ENCODE peak calls at places on chromosomes 12 and 14, in four cellular contexts. One of them, this sample, is unnamed.

GRCh38 chr14:91228112-91229004 is 16.1 kb downstream of the GPR68 start:
- DNase-seq in stromal cell of bone marrow: peak
- DNase-seq in HT1080: peak
- DNase-seq in endodermal cell: peak
- DNase-seq in this sample: no peak

GRCh38 chr14:35390577-35391387 is 13.8 kb downstream of the NFKBIA start:
- DNase-seq in endodermal cell: peak
- DNase-seq in HT1080: peak
- DNase-seq in stromal cell of bone marrow: no peak
- DNase-seq in this sample: no peak

GRCh38 chr12:6494351-6494743 is 445 bp downstream of the NCAPD2 start:
- DNase-seq in HT1080: no peak
- DNase-seq in stromal cell of bone marrow: no peak
- DNase-seq in endodermal cell: no peak
- DNase-seq in this sample: no peak

GRCh38 chr14:24351517-24351916 is 11.7 kb upstream of the RIPK3 start:
- DNase-seq in endodermal cell: peak
- DNase-seq in HT1080: no peak
- DNase-seq in stromal cell of bone marrow: peak
- DNase-seq in this sample: no peak

GRCh38 chr14:99175331-99176155 is 96.5 kb downstream of the BCL11B start:
- DNase-seq in HT1080: no peak
- DNase-seq in endodermal cell: peak
- DNase-seq in stromal cell of bone marrow: no peak
- DNase-seq in this sample: no peak

GRCh38 chr14:96037891-96038557 is 1.1 kb upstream of the C14orf132 start:
- DNase-seq in HT1080: peak
- DNase-seq in stromal cell of bone marrow: no peak
- DNase-seq in endodermal cell: peak
- DNase-seq in this sample: no peak

GRCh38 chr12:30126944-30127343 is 343.2 kb upstream of the TMTC1 start:
- DNase-seq in endodermal cell: no peak
- DNase-seq in HT1080: no peak
- DNase-seq in stromal cell of bone marrow: no peak
- DNase-seq in this sample: no peak

GRCh38 chr12:5872745-5873144 is 72.3 kb downstream of the ANO2 start:
- DNase-seq in endodermal cell: peak
- DNase-seq in stromal cell of bone marrow: no peak
- DNase-seq in HT1080: no peak
- DNase-seq in this sample: no peak

GRCh38 chr12:46217686-46218508 is 50.9 kb downstream of the SLC38A1 start:
- DNase-seq in HT1080: no peak
- DNase-seq in endodermal cell: no peak
- DNase-seq in stromal cell of bone marrow: no peak
- DNase-seq in this sample: no peak

GRCh38 chr12:42163913-42164312 is 19.2 kb upstream of the GXYLT1 start:
- DNase-seq in HT1080: no peak
- DNase-seq in stromal cell of bone marrow: no peak
- DNase-seq in endodermal cell: no peak
- DNase-seq in this sample: no peak

GRCh38 chr12:6970096-6970527 is 352 bp downstream of the PHB2 start:
- DNase-seq in stromal cell of bone marrow: no peak
- DNase-seq in endodermal cell: no peak
- DNase-seq in HT1080: no peak
- DNase-seq in this sample: no peak

GRCh38 chr12:93824514-93825500 is 147.6 kb downstream of the CRADD start:
- DNase-seq in stromal cell of bone marrow: no peak
- DNase-seq in endodermal cell: peak
- DNase-seq in HT1080: no peak
- DNase-seq in this sample: no peak

GRCh38 chr12:131555197-131555820 is 155.6 kb upstream of the SFSWAP start:
- DNase-seq in endodermal cell: no peak
- DNase-seq in HT1080: peak
- DNase-seq in stromal cell of bone marrow: no peak
- DNase-seq in this sample: no peak

GRCh38 chr12:100151769-100152168 is 9.1 kb upstream of the BLTP3B start:
- DNase-seq in HT1080: no peak
- DNase-seq in stromal cell of bone marrow: no peak
- DNase-seq in endodermal cell: peak
- DNase-seq in this sample: no peak

GRCh38 chr14:103692159-103692558 is 23.1 kb downstream of the XRCC3 start:
- DNase-seq in stromal cell of bone marrow: no peak
- DNase-seq in HT1080: no peak
- DNase-seq in endodermal cell: no peak
- DNase-seq in this sample: no peak

GRCh38 chr12:75665216-75665615 is 153.8 kb upstream of the KRR1 start:
- DNase-seq in stromal cell of bone marrow: no peak
- DNase-seq in HT1080: no peak
- DNase-seq in endodermal cell: no peak
- DNase-seq in this sample: no peak

GRCh38 chr12:30928356-30929264 is 2.1 kb downstream of the TSPAN11 start:
- DNase-seq in HT1080: no peak
- DNase-seq in stromal cell of bone marrow: no peak
- DNase-seq in endodermal cell: peak
- DNase-seq in this sample: no peak

GRCh38 chr14:93898731-93899130 is 28.4 kb upstream of the FAM181A start:
- DNase-seq in HT1080: no peak
- DNase-seq in stromal cell of bone marrow: no peak
- DNase-seq in endodermal cell: no peak
- DNase-seq in this sample: no peak

GRCh38 chr12:45008211-45008610 is 42.7 kb downstream of the DBX2 start:
- DNase-seq in HT1080: no peak
- DNase-seq in stromal cell of bone marrow: no peak
- DNase-seq in endodermal cell: no peak
- DNase-seq in this sample: no peak

GRCh38 chr12:65949986-65950385 is 125.7 kb downstream of the HMGA2 start:
- DNase-seq in endodermal cell: no peak
- DNase-seq in HT1080: no peak
- DNase-seq in stromal cell of bone marrow: no peak
- DNase-seq in this sample: no peak

GRCh38 chr12:62700091-62700490 is 233.5 kb downstream of the MON2 start:
- DNase-seq in stromal cell of bone marrow: no peak
- DNase-seq in HT1080: peak
- DNase-seq in endodermal cell: no peak
- DNase-seq in this sample: no peak

GRCh38 chr12:80580254-80580653 is 127.2 kb upstream of the MYF6 start:
- DNase-seq in stromal cell of bone marrow: peak
- DNase-seq in HT1080: peak
- DNase-seq in endodermal cell: no peak
- DNase-seq in this sample: peak

GRCh38 chr14:72775923-72776554 is 117.9 kb downstream of the DPF3 start:
- DNase-seq in endodermal cell: peak
- DNase-seq in HT1080: no peak
- DNase-seq in stromal cell of bone marrow: no peak
- DNase-seq in this sample: no peak

GRCh38 chr12:84842406-84843013 is 70.1 kb downstream of the SLC6A15 start:
- DNase-seq in endodermal cell: no peak
- DNase-seq in stromal cell of bone marrow: peak
- DNase-seq in HT1080: peak
- DNase-seq in this sample: no peak

GRCh38 chr14:92540472-92541048 is 27.0 kb downstream of the RIN3 start:
- DNase-seq in stromal cell of bone marrow: peak
- DNase-seq in HT1080: peak
- DNase-seq in endodermal cell: no peak
- DNase-seq in this sample: peak

GRCh38 chr12:34345801-34346200 is 323.5 kb downstream of the ALG10 start:
- DNase-seq in endodermal cell: no peak
- DNase-seq in HT1080: no peak
- DNase-seq in stromal cell of bone marrow: no peak
- DNase-seq in this sample: no peak

GRCh38 chr12:117096643-117097042 is 2.6 kb downstream of the TESC start:
- DNase-seq in HT1080: no peak
- DNase-seq in stromal cell of bone marrow: no peak
- DNase-seq in endodermal cell: peak
- DNase-seq in this sample: no peak

GRCh38 chr12:98653866-98654493 is 8.9 kb downstream of the APAF1 start:
- DNase-seq in stromal cell of bone marrow: peak
- DNase-seq in endodermal cell: no peak
- DNase-seq in HT1080: peak
- DNase-seq in this sample: no peak

GRCh38 chr14:59189281-59189821 is 884 bp downstream of the DAAM1 start:
- DNase-seq in endodermal cell: peak
- DNase-seq in stromal cell of bone marrow: no peak
- DNase-seq in HT1080: no peak
- DNase-seq in this sample: no peak

GRCh38 chr12:58668233-58668632 is 252.1 kb downstream of the LRIG3 start:
- DNase-seq in HT1080: no peak
- DNase-seq in endodermal cell: no peak
- DNase-seq in stromal cell of bone marrow: no peak
- DNase-seq in this sample: no peak

GRCh38 chr14:74635831-74636230 is 23.8 kb upstream of the LTBP2 start:
- DNase-seq in endodermal cell: no peak
- DNase-seq in HT1080: no peak
- DNase-seq in stromal cell of bone marrow: no peak
- DNase-seq in this sample: no peak

GRCh38 chr12:25436206-25436912 is 116.7 kb downstream of the LMNTD1 start:
- DNase-seq in endodermal cell: peak
- DNase-seq in HT1080: peak
- DNase-seq in stromal cell of bone marrow: peak
- DNase-seq in this sample: peak

GRCh38 chr12:126354633-126355032 is 1289.4 kb downstream of the AACS start:
- DNase-seq in endodermal cell: no peak
- DNase-seq in stromal cell of bone marrow: no peak
- DNase-seq in HT1080: no peak
- DNase-seq in this sample: no peak

GRCh38 chr14:72451081-72451972 is 442.6 kb downstream of the DPF3 start:
- DNase-seq in endodermal cell: no peak
- DNase-seq in HT1080: no peak
- DNase-seq in stromal cell of bone marrow: no peak
- DNase-seq in this sample: no peak

GRCh38 chr12:12542964-12543363 is 19.7 kb downstream of the DUSP16 start:
- DNase-seq in endodermal cell: no peak
- DNase-seq in HT1080: no peak
- DNase-seq in stromal cell of bone marrow: no peak
- DNase-seq in this sample: no peak

This sample was measured in GM04503.